ENCODE peak calls at places on chromosomes 6 and 20, in ten cellular contexts. One of them, this sample, is unnamed. For H3K36me3 and H3K4me1, the result is how much of the 10 kb centered on the place peaks cover.

GRCh38 chr6:53070808-53071207 is 5.6 kb downstream of the FBXO9 start:
- DNase-seq in heart left ventricle: no peak
- DNase-seq in tibial artery: no peak
- DNase-seq in GM23338: no peak
- DNase-seq in PC-9: no peak
- DNase-seq in thyroid gland: no peak
- DNase-seq in body of pancreas: no peak
- DNase-seq in neural progenitor cell: no peak
- DNase-seq in aorta: no peak
- DNase-seq in fibroblast of lung: no peak
- DNase-seq in this sample: no peak

GRCh38 chr6:21158873-21159272 is 434.7 kb upstream of the SOX4 start:
- DNase-seq in tibial artery: no peak
- DNase-seq in GM23338: no peak
- DNase-seq in fibroblast of lung: no peak
- DNase-seq in thyroid gland: no peak
- DNase-seq in heart left ventricle: no peak
- DNase-seq in aorta: no peak
- DNase-seq in neural progenitor cell: no peak
- DNase-seq in PC-9: no peak
- DNase-seq in body of pancreas: no peak
- DNase-seq in this sample: no peak

GRCh38 chr6:168714547-168715260 is 273.7 kb downstream of the SMOC2 start:
- DNase-seq in heart left ventricle: no peak
- DNase-seq in GM23338: no peak
- DNase-seq in tibial artery: no peak
- DNase-seq in aorta: no peak
- DNase-seq in fibroblast of lung: no peak
- DNase-seq in body of pancreas: no peak
- DNase-seq in thyroid gland: no peak
- DNase-seq in PC-9: no peak
- DNase-seq in neural progenitor cell: no peak
- DNase-seq in this sample: no peak

GRCh38 chr6:34592208-34592952 is 36.3 kb upstream of the SPDEF start:
- DNase-seq in thyroid gland: peak
- DNase-seq in tibial artery: no peak
- DNase-seq in body of pancreas: no peak
- DNase-seq in heart left ventricle: no peak
- DNase-seq in GM23338: no peak
- DNase-seq in PC-9: no peak
- DNase-seq in neural progenitor cell: no peak
- DNase-seq in aorta: no peak
- DNase-seq in fibroblast of lung: no peak
- DNase-seq in this sample: no peak

GRCh38 chr6:125101656-125102055 is 51.9 kb upstream of the TPD52L1 start:
- DNase-seq in heart left ventricle: no peak
- DNase-seq in tibial artery: no peak
- DNase-seq in aorta: no peak
- DNase-seq in thyroid gland: no peak
- DNase-seq in PC-9: peak
- DNase-seq in GM23338: no peak
- DNase-seq in neural progenitor cell: no peak
- DNase-seq in fibroblast of lung: peak
- DNase-seq in body of pancreas: no peak
- DNase-seq in this sample: no peak

GRCh38 chr20:12028771-12029170 is 111.1 kb downstream of the BTBD3 start:
- DNase-seq in GM23338: no peak
- DNase-seq in PC-9: no peak
- DNase-seq in body of pancreas: no peak
- DNase-seq in fibroblast of lung: no peak
- DNase-seq in heart left ventricle: no peak
- DNase-seq in aorta: no peak
- DNase-seq in neural progenitor cell: no peak
- DNase-seq in tibial artery: no peak
- DNase-seq in thyroid gland: no peak
- DNase-seq in this sample: no peak

GRCh38 chr6:145891126-145891525 is 73.0 kb downstream of the SHPRH start:
- DNase-seq in aorta: no peak
- DNase-seq in GM23338: no peak
- DNase-seq in body of pancreas: no peak
- DNase-seq in tibial artery: no peak
- DNase-seq in fibroblast of lung: peak
- DNase-seq in neural progenitor cell: no peak
- DNase-seq in PC-9: no peak
- DNase-seq in thyroid gland: no peak
- DNase-seq in heart left ventricle: no peak
- DNase-seq in this sample: no peak

GRCh38 chr6:90393232-90393884 is 96.7 kb upstream of the BACH2 start:
- DNase-seq in fibroblast of lung: peak
- DNase-seq in tibial artery: peak
- DNase-seq in heart left ventricle: no peak
- DNase-seq in body of pancreas: peak
- DNase-seq in GM23338: peak
- DNase-seq in neural progenitor cell: peak
- DNase-seq in PC-9: no peak
- DNase-seq in thyroid gland: peak
- DNase-seq in aorta: no peak
- DNase-seq in this sample: peak

GRCh38 chr6:150006961-150007464 is 18.3 kb downstream of the RAET1L start:
- DNase-seq in heart left ventricle: no peak
- DNase-seq in neural progenitor cell: peak
- DNase-seq in PC-9: no peak
- DNase-seq in thyroid gland: no peak
- DNase-seq in tibial artery: no peak
- DNase-seq in GM23338: peak
- DNase-seq in body of pancreas: no peak
- DNase-seq in fibroblast of lung: no peak
- DNase-seq in aorta: no peak
- DNase-seq in this sample: no peak

GRCh38 chr6:124393536-124393935 is 568.7 kb upstream of the RNF217 start:
- DNase-seq in GM23338: no peak
- DNase-seq in fibroblast of lung: peak
- DNase-seq in PC-9: no peak
- DNase-seq in thyroid gland: no peak
- DNase-seq in neural progenitor cell: no peak
- DNase-seq in aorta: no peak
- DNase-seq in heart left ventricle: no peak
- DNase-seq in tibial artery: no peak
- DNase-seq in body of pancreas: no peak
- DNase-seq in this sample: no peak

GRCh38 chr6:56714982-56715456 is 72.3 kb upstream of the DST start:
- DNase-seq in thyroid gland: no peak
- DNase-seq in PC-9: peak
- DNase-seq in aorta: no peak
- DNase-seq in neural progenitor cell: peak
- DNase-seq in tibial artery: no peak
- DNase-seq in GM23338: no peak
- DNase-seq in heart left ventricle: no peak
- DNase-seq in fibroblast of lung: peak
- DNase-seq in body of pancreas: no peak
- DNase-seq in this sample: no peak

GRCh38 chr20:47506850-47507249 is 5.2 kb downstream of the NCOA3 start:
- DNase-seq in neural progenitor cell: peak
- DNase-seq in heart left ventricle: no peak
- DNase-seq in tibial artery: no peak
- DNase-seq in PC-9: no peak
- DNase-seq in fibroblast of lung: no peak
- DNase-seq in aorta: no peak
- DNase-seq in GM23338: no peak
- DNase-seq in body of pancreas: no peak
- DNase-seq in thyroid gland: no peak
- DNase-seq in this sample: no peak

GRCh38 chr6:684831-685636 is 7.9 kb downstream of the EXOC2 start:
- DNase-seq in GM23338: no peak
- DNase-seq in thyroid gland: no peak
- DNase-seq in neural progenitor cell: no peak
- DNase-seq in fibroblast of lung: peak
- DNase-seq in heart left ventricle: no peak
- DNase-seq in tibial artery: no peak
- DNase-seq in body of pancreas: no peak
- DNase-seq in PC-9: no peak
- DNase-seq in aorta: no peak
- DNase-seq in this sample: no peak

GRCh38 chr6:154848580-154848979 is 115.4 kb downstream of the SCAF8 start:
- DNase-seq in GM23338: no peak
- DNase-seq in aorta: no peak
- DNase-seq in heart left ventricle: no peak
- DNase-seq in fibroblast of lung: peak
- DNase-seq in neural progenitor cell: no peak
- DNase-seq in thyroid gland: no peak
- DNase-seq in body of pancreas: no peak
- DNase-seq in PC-9: no peak
- DNase-seq in tibial artery: no peak
- DNase-seq in this sample: no peak

GRCh38 chr6:31771992-31772358 is 5.2 kb downstream of the VWA7 start:
- DNase-seq in GM23338: no peak
- DNase-seq in PC-9: no peak
- DNase-seq in aorta: no peak
- DNase-seq in fibroblast of lung: peak
- DNase-seq in neural progenitor cell: no peak
- DNase-seq in heart left ventricle: no peak
- DNase-seq in body of pancreas: no peak
- DNase-seq in thyroid gland: no peak
- DNase-seq in tibial artery: no peak
- DNase-seq in this sample: no peak

GRCh38 chr6:109105681-109106080 is 10.4 kb downstream of the CEP57L1 start:
- DNase-seq in fibroblast of lung: no peak
- DNase-seq in aorta: no peak
- DNase-seq in PC-9: no peak
- DNase-seq in body of pancreas: no peak
- DNase-seq in heart left ventricle: no peak
- DNase-seq in thyroid gland: no peak
- DNase-seq in neural progenitor cell: no peak
- DNase-seq in tibial artery: no peak
- DNase-seq in GM23338: no peak
- DNase-seq in this sample: no peak
- H3K36me3 ChIP-seq in fibroblast of lung: under half
- H3K36me3 ChIP-seq in aorta: under half
- H3K36me3 ChIP-seq in PC-9: under half
- H3K36me3 ChIP-seq in body of pancreas: under half
- H3K36me3 ChIP-seq in heart left ventricle: under half
- H3K36me3 ChIP-seq in thyroid gland: under half
- H3K36me3 ChIP-seq in neural progenitor cell: under half
- H3K36me3 ChIP-seq in tibial artery: under half
- H3K36me3 ChIP-seq in GM23338: under half
- H3K36me3 ChIP-seq in this sample: under half

GRCh38 chr6:2902470-2902762 is 693 bp downstream of the SERPINB9 start:
- DNase-seq in thyroid gland: no peak
- DNase-seq in PC-9: no peak
- DNase-seq in body of pancreas: peak
- DNase-seq in neural progenitor cell: no peak
- DNase-seq in heart left ventricle: no peak
- DNase-seq in fibroblast of lung: no peak
- DNase-seq in GM23338: no peak
- DNase-seq in aorta: peak
- DNase-seq in tibial artery: peak
- DNase-seq in this sample: no peak
- H3K4me1 ChIP-seq in thyroid gland: under half
- H3K4me1 ChIP-seq in PC-9: under half
- H3K4me1 ChIP-seq in body of pancreas: under half
- H3K4me1 ChIP-seq in neural progenitor cell: under half
- H3K4me1 ChIP-seq in heart left ventricle: under half
- H3K4me1 ChIP-seq in fibroblast of lung: under half
- H3K4me1 ChIP-seq in GM23338: under half
- H3K4me1 ChIP-seq in aorta: under half
- H3K4me1 ChIP-seq in tibial artery: under half
- H3K4me1 ChIP-seq in this sample: under half

GRCh38 chr20:62138912-62139311 is 4.3 kb downstream of the PSMA7 start:
- DNase-seq in neural progenitor cell: no peak
- DNase-seq in thyroid gland: no peak
- DNase-seq in GM23338: no peak
- DNase-seq in aorta: no peak
- DNase-seq in tibial artery: no peak
- DNase-seq in heart left ventricle: no peak
- DNase-seq in PC-9: no peak
- DNase-seq in body of pancreas: no peak
- DNase-seq in fibroblast of lung: no peak
- DNase-seq in this sample: no peak

GRCh38 chr20:62137092-62137384 is 6.2 kb downstream of the PSMA7 start:
- DNase-seq in heart left ventricle: no peak
- DNase-seq in fibroblast of lung: no peak
- DNase-seq in aorta: no peak
- DNase-seq in tibial artery: no peak
- DNase-seq in thyroid gland: no peak
- DNase-seq in GM23338: no peak
- DNase-seq in body of pancreas: no peak
- DNase-seq in neural progenitor cell: no peak
- DNase-seq in PC-9: no peak
- DNase-seq in this sample: no peak

GRCh38 chr20:62139636-62140035 is 3.6 kb downstream of the PSMA7 start:
- DNase-seq in tibial artery: no peak
- DNase-seq in aorta: no peak
- DNase-seq in fibroblast of lung: no peak
- DNase-seq in PC-9: no peak
- DNase-seq in GM23338: no peak
- DNase-seq in thyroid gland: no peak
- DNase-seq in body of pancreas: no peak
- DNase-seq in neural progenitor cell: no peak
- DNase-seq in heart left ventricle: no peak
- DNase-seq in this sample: no peak

GRCh38 chr20:62137478-62138203 is 5.6 kb downstream of the PSMA7 start:
- DNase-seq in tibial artery: no peak
- DNase-seq in neural progenitor cell: no peak
- DNase-seq in fibroblast of lung: no peak
- DNase-seq in thyroid gland: no peak
- DNase-seq in body of pancreas: no peak
- DNase-seq in GM23338: no peak
- DNase-seq in aorta: no peak
- DNase-seq in heart left ventricle: no peak
- DNase-seq in PC-9: no peak
- DNase-seq in this sample: no peak

GRCh38 chr20:62138204-62138543 is 5.0 kb downstream of the PSMA7 start:
- DNase-seq in fibroblast of lung: no peak
- DNase-seq in thyroid gland: no peak
- DNase-seq in heart left ventricle: no peak
- DNase-seq in neural progenitor cell: no peak
- DNase-seq in body of pancreas: no peak
- DNase-seq in tibial artery: no peak
- DNase-seq in aorta: no peak
- DNase-seq in GM23338: no peak
- DNase-seq in PC-9: no peak
- DNase-seq in this sample: no peak
- H3K36me3 ChIP-seq in fibroblast of lung: under half
- H3K36me3 ChIP-seq in thyroid gland: half or more
- H3K36me3 ChIP-seq in heart left ventricle: half or more
- H3K36me3 ChIP-seq in neural progenitor cell: under half
- H3K36me3 ChIP-seq in body of pancreas: under half
- H3K36me3 ChIP-seq in tibial artery: under half
- H3K36me3 ChIP-seq in aorta: under half
- H3K36me3 ChIP-seq in GM23338: half or more
- H3K36me3 ChIP-seq in PC-9: under half
- H3K36me3 ChIP-seq in this sample: under half

DNA sequence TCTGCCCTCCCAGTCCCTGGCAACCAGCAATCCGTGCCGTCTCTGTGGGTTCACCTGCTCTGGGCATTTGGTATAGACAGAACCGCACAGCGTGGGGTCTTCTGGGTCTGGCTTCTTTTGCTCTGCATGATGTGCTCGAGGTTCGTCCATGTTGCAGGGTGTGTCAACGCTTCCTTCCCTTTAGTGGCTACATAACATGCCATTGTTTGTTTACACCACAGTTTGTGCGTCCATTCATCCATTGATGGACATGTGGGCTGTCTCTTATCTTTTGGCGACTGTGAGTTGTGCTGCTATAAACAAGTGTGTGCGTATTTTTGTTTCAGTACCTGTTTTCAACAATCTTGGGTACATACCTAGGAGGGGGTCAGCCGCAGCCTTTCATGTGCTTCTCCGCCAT is 149.5 kb upstream of the RPS6KA2 start:
- DNase-seq in neural progenitor cell: no peak
- DNase-seq in tibial artery: no peak
- DNase-seq in fibroblast of lung: no peak
- DNase-seq in body of pancreas: no peak
- DNase-seq in heart left ventricle: no peak
- DNase-seq in GM23338: no peak
- DNase-seq in thyroid gland: no peak
- DNase-seq in aorta: no peak
- DNase-seq in PC-9: no peak
- DNase-seq in this sample: no peak
- H3K4me1 ChIP-seq in neural progenitor cell: under half
- H3K4me1 ChIP-seq in tibial artery: under half
- H3K4me1 ChIP-seq in fibroblast of lung: under half
- H3K4me1 ChIP-seq in body of pancreas: under half
- H3K4me1 ChIP-seq in heart left ventricle: under half
- H3K4me1 ChIP-seq in GM23338: under half
- H3K4me1 ChIP-seq in thyroid gland: under half
- H3K4me1 ChIP-seq in aorta: under half
- H3K4me1 ChIP-seq in PC-9: under half
- H3K4me1 ChIP-seq in this sample: under half

This sample was measured in testis.